ENCODE peak calls at places on chromosomes 5 and 9, in seven cellular contexts. One of them, this sample, is unnamed.
A peak's percentile ranks its signal among the peaks of the same experiment; 100 is the strongest.

GRCh38 chr5:142816577-142816976 is 46.4 kb downstream of the ARHGAP26 start:
- DNase-seq in HepG2: no peak
- DNase-seq in HCT116: no peak
- DNase-seq in SK-N-SH: no peak
- DNase-seq in GM23338: no peak
- DNase-seq in Panc1: no peak
- DNase-seq in GM12878: no peak
- DNase-seq in this sample: no peak

GRCh38 chr9:136079211-136079915 is 15.7 kb downstream of the NACC2 start:
- DNase-seq in HepG2: no peak
- DNase-seq in HCT116: no peak
- DNase-seq in SK-N-SH: peak; percentile 38
- DNase-seq in GM23338: no peak
- DNase-seq in Panc1: no peak
- DNase-seq in GM12878: no peak
- DNase-seq in this sample: no peak

GRCh38 chr5:95822038-95822407 is 503 bp downstream of the GLRX start:
- DNase-seq in HepG2: no peak
- DNase-seq in HCT116: no peak
- DNase-seq in SK-N-SH: peak; percentile 72
- DNase-seq in GM23338: peak; percentile 71
- DNase-seq in Panc1: no peak
- DNase-seq in GM12878: no peak
- DNase-seq in this sample: no peak

GRCh38 chr5:45521067-45521466 is 175.1 kb downstream of the HCN1 start:
- DNase-seq in HepG2: peak; percentile 2
- DNase-seq in HCT116: peak; percentile 62
- DNase-seq in SK-N-SH: no peak
- DNase-seq in GM23338: peak; percentile 87
- DNase-seq in Panc1: no peak
- DNase-seq in GM12878: no peak
- DNase-seq in this sample: peak; percentile 3

GRCh38 chr5:40333459-40334241 is 346.1 kb upstream of the PTGER4 start:
- DNase-seq in HepG2: no peak
- DNase-seq in HCT116: no peak
- DNase-seq in SK-N-SH: no peak
- DNase-seq in GM23338: no peak
- DNase-seq in Panc1: no peak
- DNase-seq in GM12878: no peak
- DNase-seq in this sample: no peak

GRCh38 chr5:180352116-180352975 is 790 bp downstream of the GFPT2 start:
- DNase-seq in HepG2: no peak
- DNase-seq in HCT116: no peak
- DNase-seq in SK-N-SH: peak; percentile 70
- DNase-seq in GM23338: peak; percentile 43
- DNase-seq in Panc1: no peak
- DNase-seq in GM12878: no peak
- DNase-seq in this sample: no peak

GRCh38 chr5:158155087-158155486 is 296.1 kb upstream of the CLINT1 start:
- DNase-seq in HepG2: no peak
- DNase-seq in HCT116: no peak
- DNase-seq in SK-N-SH: no peak
- DNase-seq in GM23338: no peak
- DNase-seq in Panc1: no peak
- DNase-seq in GM12878: no peak
- DNase-seq in this sample: no peak

GRCh38 chr5:763397-763796 is 21.1 kb downstream of the ZDHHC11B start:
- DNase-seq in HepG2: no peak
- DNase-seq in HCT116: no peak
- DNase-seq in SK-N-SH: peak; percentile 26
- DNase-seq in GM23338: no peak
- DNase-seq in Panc1: no peak
- DNase-seq in GM12878: no peak
- DNase-seq in this sample: no peak

GRCh38 chr9:137459601-137460362 is 648 bp upstream of the NSMF start:
- DNase-seq in HepG2: no peak
- DNase-seq in HCT116: no peak
- DNase-seq in SK-N-SH: peak; percentile 36
- DNase-seq in GM23338: no peak
- DNase-seq in Panc1: no peak
- DNase-seq in GM12878: no peak
- DNase-seq in this sample: no peak

GRCh38 chr9:93896496-93897033 is 58.6 kb downstream of the BARX1 start:
- DNase-seq in HepG2: no peak
- DNase-seq in HCT116: no peak
- DNase-seq in SK-N-SH: peak; percentile 12
- DNase-seq in GM23338: no peak
- DNase-seq in Panc1: no peak
- DNase-seq in GM12878: no peak
- DNase-seq in this sample: no peak

GRCh38 chr9:27276182-27277030 is 20.5 kb downstream of the EQTN start:
- DNase-seq in HepG2: peak; percentile 45
- DNase-seq in HCT116: peak; percentile 42
- DNase-seq in SK-N-SH: peak; percentile 60
- DNase-seq in GM23338: peak; percentile 81
- DNase-seq in Panc1: peak; percentile 10
- DNase-seq in GM12878: no peak
- DNase-seq in this sample: no peak
- TF ChIP-seq REST in HepG2: no peak
- TF ChIP-seq REST in HCT116: no peak
- TF ChIP-seq REST in SK-N-SH: no peak
- TF ChIP-seq REST in GM23338: no peak
- TF ChIP-seq REST in Panc1: no peak
- TF ChIP-seq REST in GM12878: no peak
- TF ChIP-seq REST in this sample: no peak

GRCh38 chr9:122088880-122089567 is 4.1 kb downstream of the TTLL11 start:
- DNase-seq in HepG2: no peak
- DNase-seq in HCT116: no peak
- DNase-seq in SK-N-SH: no peak
- DNase-seq in GM23338: no peak
- DNase-seq in Panc1: no peak
- DNase-seq in GM12878: no peak
- DNase-seq in this sample: no peak

GRCh38 chr9:122087406-122088200 is 5.5 kb downstream of the TTLL11 start:
- DNase-seq in HepG2: no peak
- DNase-seq in HCT116: no peak
- DNase-seq in SK-N-SH: no peak
- DNase-seq in GM23338: no peak
- DNase-seq in Panc1: no peak
- DNase-seq in GM12878: no peak
- DNase-seq in this sample: no peak

GRCh38 chr9:122084276-122084675 is 8.8 kb downstream of the TTLL11 start:
- DNase-seq in HepG2: no peak
- DNase-seq in HCT116: no peak
- DNase-seq in SK-N-SH: peak; percentile 58
- DNase-seq in GM23338: no peak
- DNase-seq in Panc1: no peak
- DNase-seq in GM12878: no peak
- DNase-seq in this sample: no peak

GRCh38 chr9:122085260-122085659 is 7.8 kb downstream of the TTLL11 start:
- DNase-seq in HepG2: no peak
- DNase-seq in HCT116: no peak
- DNase-seq in SK-N-SH: no peak
- DNase-seq in GM23338: no peak
- DNase-seq in Panc1: no peak
- DNase-seq in GM12878: no peak
- DNase-seq in this sample: no peak

GRCh38 chr9:122086873-122087272 is 6.2 kb downstream of the TTLL11 start:
- DNase-seq in HepG2: no peak
- DNase-seq in HCT116: no peak
- DNase-seq in SK-N-SH: no peak
- DNase-seq in GM23338: no peak
- DNase-seq in Panc1: no peak
- DNase-seq in GM12878: no peak
- DNase-seq in this sample: no peak
- TF ChIP-seq POLR2AphosphoS5 in HepG2: no peak
- TF ChIP-seq POLR2AphosphoS5 in HCT116: no peak
- TF ChIP-seq POLR2AphosphoS5 in SK-N-SH: no peak
- TF ChIP-seq POLR2AphosphoS5 in GM23338: no peak
- TF ChIP-seq POLR2AphosphoS5 in Panc1: no peak
- TF ChIP-seq POLR2AphosphoS5 in GM12878: no peak
- TF ChIP-seq POLR2AphosphoS5 in this sample: no peak

GRCh38 chr5:92070786-92071185 is 687.7 kb upstream of the ARRDC3 start:
- DNase-seq in HepG2: no peak
- DNase-seq in HCT116: no peak
- DNase-seq in SK-N-SH: no peak
- DNase-seq in GM23338: no peak
- DNase-seq in Panc1: no peak
- DNase-seq in GM12878: no peak
- DNase-seq in this sample: no peak
- TF ChIP-seq CTCF in HepG2: no peak
- TF ChIP-seq CTCF in HCT116: no peak
- TF ChIP-seq CTCF in SK-N-SH: no peak
- TF ChIP-seq CTCF in GM23338: no peak
- TF ChIP-seq CTCF in Panc1: no peak
- TF ChIP-seq CTCF in GM12878: no peak
- TF ChIP-seq CTCF in this sample: no peak

DNA sequence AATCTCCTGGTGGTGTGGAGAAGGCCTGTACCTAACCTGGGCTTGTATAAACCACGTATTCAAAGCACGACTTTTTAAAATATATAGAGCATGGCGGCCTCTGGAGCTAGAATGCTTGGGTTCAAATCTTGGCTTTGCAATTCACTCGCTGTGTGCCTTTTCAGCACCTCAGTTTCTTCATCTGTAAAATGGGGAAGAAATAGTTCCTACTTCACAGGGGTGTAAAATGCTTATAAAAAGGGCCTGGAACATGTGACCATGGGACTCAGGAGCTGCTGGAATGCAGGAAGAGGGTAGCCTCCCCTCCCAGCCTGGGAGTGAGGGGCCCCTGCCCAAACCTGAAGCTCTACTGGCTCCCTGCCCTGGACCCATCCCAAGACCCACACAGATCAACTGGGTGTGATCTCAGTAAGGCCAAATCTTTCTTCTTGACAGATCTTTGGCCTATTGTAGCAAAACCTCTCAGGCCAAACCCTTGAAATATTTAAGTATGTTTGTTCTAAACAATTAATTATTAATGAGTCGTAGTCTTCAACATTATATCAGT is 269.0 kb downstream of the ZSWIM6 start:
- DNase-seq in HepG2: no peak
- DNase-seq in HCT116: no peak
- DNase-seq in SK-N-SH: no peak
- DNase-seq in GM23338: no peak
- DNase-seq in Panc1: no peak
- DNase-seq in GM12878: no peak
- DNase-seq in this sample: no peak
- TF ChIP-seq REST in HepG2: no peak
- TF ChIP-seq REST in HCT116: no peak
- TF ChIP-seq REST in SK-N-SH: no peak
- TF ChIP-seq REST in GM23338: no peak
- TF ChIP-seq REST in Panc1: no peak
- TF ChIP-seq REST in GM12878: no peak
- TF ChIP-seq REST in this sample: no peak

GRCh38 chr9:116361558-116361957 is 208.0 kb downstream of the PAPPA start:
- DNase-seq in HepG2: no peak
- DNase-seq in HCT116: no peak
- DNase-seq in SK-N-SH: no peak
- DNase-seq in GM23338: no peak
- DNase-seq in Panc1: no peak
- DNase-seq in GM12878: no peak
- DNase-seq in this sample: no peak

GRCh38 chr9:116360974-116361373 is 207.4 kb downstream of the PAPPA start:
- DNase-seq in HepG2: no peak
- DNase-seq in HCT116: no peak
- DNase-seq in SK-N-SH: no peak
- DNase-seq in GM23338: no peak
- DNase-seq in Panc1: no peak
- DNase-seq in GM12878: no peak
- DNase-seq in this sample: no peak

GRCh38 chr9:116362493-116362892 is 208.9 kb downstream of the PAPPA start:
- DNase-seq in HepG2: no peak
- DNase-seq in HCT116: no peak
- DNase-seq in SK-N-SH: no peak
- DNase-seq in GM23338: no peak
- DNase-seq in Panc1: no peak
- DNase-seq in GM12878: no peak
- DNase-seq in this sample: no peak

GRCh38 chr9:116368680-116369079 is 215.1 kb downstream of the PAPPA start:
- DNase-seq in HepG2: no peak
- DNase-seq in HCT116: no peak
- DNase-seq in SK-N-SH: no peak
- DNase-seq in GM23338: no peak
- DNase-seq in Panc1: no peak
- DNase-seq in GM12878: no peak
- DNase-seq in this sample: no peak

DNA sequence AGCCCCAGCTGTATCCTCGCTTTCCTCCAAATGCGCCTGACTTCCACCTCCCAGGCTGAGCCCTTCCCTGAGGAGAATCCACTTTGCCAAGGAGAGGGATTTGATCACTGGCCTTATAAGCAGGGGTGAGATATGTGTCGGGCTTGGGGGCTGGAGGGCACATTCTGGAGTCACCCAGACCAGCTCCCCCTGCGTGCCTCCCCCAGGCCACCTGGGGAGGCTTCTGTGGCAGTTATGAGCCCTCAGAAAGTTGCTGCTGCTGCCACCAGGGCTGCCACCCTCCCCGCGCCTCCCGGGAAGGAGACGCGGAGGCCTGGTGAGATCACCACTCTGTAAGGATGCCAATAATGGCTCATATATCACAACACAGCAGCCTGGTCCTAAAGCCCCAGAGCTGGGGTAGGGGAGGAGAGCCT is 211.5 kb downstream of the PAPPA start:
- DNase-seq in HepG2: no peak
- DNase-seq in HCT116: no peak
- DNase-seq in SK-N-SH: peak; percentile 72
- DNase-seq in GM23338: peak; percentile 24
- DNase-seq in Panc1: no peak
- DNase-seq in GM12878: no peak
- DNase-seq in this sample: no peak
- TF ChIP-seq POLR2AphosphoS5 in HepG2: no peak
- TF ChIP-seq POLR2AphosphoS5 in HCT116: no peak
- TF ChIP-seq POLR2AphosphoS5 in SK-N-SH: no peak
- TF ChIP-seq POLR2AphosphoS5 in GM23338: no peak
- TF ChIP-seq POLR2AphosphoS5 in Panc1: no peak
- TF ChIP-seq POLR2AphosphoS5 in GM12878: no peak
- TF ChIP-seq POLR2AphosphoS5 in this sample: no peak

DNA sequence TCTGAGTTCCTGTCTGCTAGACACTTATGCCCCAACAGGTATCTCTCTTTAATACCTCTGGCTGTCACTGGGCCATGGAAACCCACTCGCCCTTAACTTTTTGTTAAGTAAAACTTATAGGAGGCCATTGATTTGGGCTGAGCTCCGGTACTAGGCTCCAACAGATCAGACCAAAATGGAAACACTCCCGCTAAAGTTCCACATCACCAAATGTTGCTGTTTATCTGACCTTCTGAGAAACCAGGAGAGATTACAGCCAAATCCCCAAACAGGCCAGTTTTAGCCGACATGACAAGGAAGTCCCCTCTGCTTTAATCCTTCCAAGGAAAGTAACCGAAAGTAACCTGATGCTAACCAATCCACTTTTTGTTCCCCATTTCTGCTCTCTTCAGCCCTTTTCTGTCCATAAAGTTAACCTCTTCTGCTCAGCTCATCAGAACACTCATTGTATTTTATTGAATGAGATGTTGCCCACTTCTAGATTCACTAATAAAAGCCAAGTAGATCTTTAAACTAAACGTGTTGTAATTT is 115.2 kb upstream of the LHFPL2 start:
- DNase-seq in HepG2: no peak
- DNase-seq in HCT116: no peak
- DNase-seq in SK-N-SH: no peak
- DNase-seq in GM23338: no peak
- DNase-seq in Panc1: no peak
- DNase-seq in GM12878: peak; percentile 35
- DNase-seq in this sample: no peak
- TF ChIP-seq CTCF in HepG2: no peak
- TF ChIP-seq CTCF in HCT116: no peak
- TF ChIP-seq CTCF in SK-N-SH: no peak
- TF ChIP-seq CTCF in GM23338: no peak
- TF ChIP-seq CTCF in Panc1: no peak
- TF ChIP-seq CTCF in GM12878: no peak
- TF ChIP-seq CTCF in this sample: no peak